ENCODE peak calls at places on chromosomes 12 and 14, in ten cellular contexts. F is ovary; Q is WERI-Rb-1; W is OCI-LY7; J is ascending aorta; A is CD8-positive, alpha-beta T cell; D is endodermal cell; E is sigmoid colon; Z is tibial nerve; H is left lung. I is an unnamed sample.

GRCh38 chr14:88166616-88167015 is 156.5 kb downstream of the KCNK10 start:
- DNase-seq in E (no peak), J (no peak), F (no peak), Z (no peak), W (no peak), H (no peak), A (no peak), D (peak), Q (no peak), I (no peak)

GRCh38 chr12:80442426-80443222 is 1.4 kb upstream of the PTPRQ start:
- DNase-seq in J (no peak), Z (no peak), F (no peak), W (no peak), Q (no peak), A (no peak), E (no peak), H (no peak), D (no peak), I (no peak)

GRCh38 chr12:131803995-131804521 is 24.1 kb upstream of the MMP17 start:
- DNase-seq in H (peak), W (no peak), F (no peak), E (no peak), Z (no peak), A (no peak), J (no peak), Q (no peak), D (no peak), I (no peak)

GRCh38 chr14:99560403-99560802 is 43.6 kb downstream of the CCDC85C start:
- DNase-seq in A (no peak), Z (no peak), E (no peak), D (no peak), J (no peak), Q (no peak), H (no peak), F (no peak), W (no peak), I (no peak)

GRCh38 chr12:45637706-45638105 is 91.8 kb upstream of the ARID2 start:
- DNase-seq in H (no peak), Q (no peak), E (no peak), A (no peak), W (no peak), D (no peak), F (no peak), Z (no peak), J (no peak), I (no peak)

GRCh38 chr12:106126441-106127288 is 12.1 kb downstream of the NUAK1 start:
- DNase-seq in E (peak), Z (no peak), A (no peak), F (no peak), W (no peak), J (no peak), Q (no peak), H (no peak), D (peak), I (no peak)

GRCh38 chr12:86748874-86749273 is 492.7 kb upstream of the MGAT4C start:
- DNase-seq in W (no peak), H (no peak), A (no peak), Z (no peak), D (no peak), Q (no peak), E (no peak), J (no peak), F (no peak), I (no peak)

GRCh38 chr14:64671591-64671990 is 32.6 kb upstream of the PLEKHG3 start:
- DNase-seq in W (peak), D (no peak), J (no peak), F (no peak), E (no peak), Z (no peak), H (no peak), Q (no peak), A (no peak), I (no peak)

GRCh38 chr12:6765634-6766581 is at the start of gene PTMS:
- DNase-seq in D (peak), E (peak), Z (peak), J (peak), W (peak), A (no peak), H (peak), F (peak), Q (peak), I (peak)

GRCh38 chr14:94542111-94542810 is 19.0 kb upstream of the SERPINA4 start:
- DNase-seq in A (no peak), W (no peak), J (no peak), F (no peak), D (no peak), Z (no peak), Q (no peak), E (no peak), H (no peak), I (no peak)

GRCh38 chr14:99357856-99358390 is 85.9 kb upstream of the BCL11B start:
- DNase-seq in D (no peak), E (no peak), H (no peak), F (no peak), Z (no peak), J (no peak), Q (no peak), A (no peak), W (no peak), I (no peak)

GRCh38 chr12:55068416-55069010 is 48.7 kb downstream of the NEUROD4 start:
- DNase-seq in H (no peak), Z (peak), W (peak), Q (peak), J (no peak), F (no peak), D (peak), A (peak), E (no peak), I (no peak)

GRCh38 chr14:103561381-103562134 is 899 bp downstream of the BAG5 start:
- DNase-seq in A (peak), Q (no peak), E (no peak), F (no peak), H (no peak), Z (no peak), J (no peak), W (peak), D (peak), I (no peak)

GRCh38 chr12:86349196-86349595 is 93.0 kb upstream of the MGAT4C start:
- DNase-seq in Q (no peak), W (no peak), F (no peak), J (no peak), Z (no peak), E (no peak), D (no peak), H (no peak), A (no peak), I (no peak)

GRCh38 chr12:110679201-110679600 is 9.7 kb downstream of the HVCN1 start:
- DNase-seq in E (no peak), Q (no peak), D (no peak), A (no peak), W (no peak), J (no peak), Z (no peak), F (no peak), H (no peak), I (no peak)

GRCh38 chr12:11621797-11622423 is 27.6 kb upstream of the ETV6 start:
- DNase-seq in Q (no peak), D (peak), E (no peak), Z (no peak), W (peak), J (no peak), A (peak), H (no peak), F (no peak), I (no peak)

GRCh38 chr12:103812789-103813188 is 28.2 kb downstream of the NT5DC3 start:
- DNase-seq in E (peak), F (no peak), Z (no peak), H (no peak), Q (no peak), J (no peak), D (no peak), A (no peak), W (no peak), I (no peak)

GRCh38 chr12:86256169-86256568 is at the start of gene MGAT4C:
- DNase-seq in Q (no peak), Z (no peak), H (no peak), A (no peak), J (no peak), D (no peak), F (no peak), E (no peak), W (no peak), I (no peak)

GRCh38 chr14:74299061-74299545 is 3.6 kb downstream of the ABCD4 start:
- DNase-seq in A (peak), W (no peak), F (no peak), Z (no peak), D (peak), H (no peak), J (no peak), E (no peak), Q (no peak), I (no peak)

GRCh38 chr12:73225371-73225937 is 953.3 kb downstream of the TRHDE start:
- DNase-seq in J (no peak), F (no peak), A (no peak), Z (no peak), Q (no peak), E (no peak), W (no peak), H (no peak), D (no peak), I (no peak)

GRCh38 chr14:50083467-50084337 is 32.7 kb downstream of the VCPKMT start:
- DNase-seq in J (no peak), Z (no peak), Q (no peak), A (peak), D (no peak), W (no peak), E (no peak), H (no peak), F (no peak), I (no peak)

GRCh38 chr14:77950371-77950770 is 150.5 kb downstream of the ADCK1 start:
- DNase-seq in F (no peak), A (no peak), D (no peak), E (no peak), H (no peak), Z (no peak), W (no peak), J (no peak), Q (no peak), I (no peak)

GRCh38 chr12:19224746-19225145 is 95.2 kb downstream of the PLEKHA5 start:
- DNase-seq in Z (no peak), A (no peak), F (no peak), E (no peak), H (no peak), D (no peak), J (no peak), Q (no peak), W (no peak), I (no peak)

GRCh38 chr14:26538176-26538575 is 59.7 kb downstream of the NOVA1 start:
- DNase-seq in J (no peak), E (no peak), Z (no peak), D (no peak), Q (no peak), F (no peak), A (no peak), H (no peak), W (no peak), I (no peak)

GRCh38 chr14:82313889-82314288 is 780.2 kb upstream of the SEL1L start:
- DNase-seq in D (no peak), A (no peak), J (no peak), E (no peak), F (no peak), Q (peak), H (no peak), Z (peak), W (no peak), I (no peak)

GRCh38 chr14:36194645-36195044 is 18.1 kb upstream of the PTCSC3 start:
- DNase-seq in A (no peak), E (no peak), D (no peak), J (no peak), W (no peak), Q (no peak), H (no peak), F (no peak), Z (no peak), I (no peak)

GRCh38 chr14:79820866-79821535 is 390.3 kb downstream of the DIO2 start:
- DNase-seq in J (no peak), Q (no peak), D (no peak), H (no peak), F (no peak), E (no peak), W (no peak), A (no peak), Z (no peak), I (no peak)

GRCh38 chr12:8887285-8887715 is 27.0 kb upstream of the PHC1 start:
- DNase-seq in Z (no peak), F (no peak), H (no peak), Q (no peak), D (no peak), W (no peak), A (no peak), J (no peak), E (no peak), I (no peak)

GRCh38 chr12:107458163-107458562 is 227.4 kb upstream of the PWP1 start:
- DNase-seq in E (no peak), Q (no peak), W (no peak), F (no peak), H (no peak), D (no peak), Z (no peak), J (no peak), A (no peak), I (peak)

GRCh38 chr14:58760121-58760520 is 122.4 kb downstream of the DACT1 start:
- DNase-seq in J (no peak), Q (no peak), E (no peak), F (no peak), D (no peak), W (no peak), Z (no peak), A (no peak), H (no peak), I (no peak)

GRCh38 chr12:27595231-27595642 is 71.2 kb downstream of the PPFIBP1 start:
- DNase-seq in E (peak), A (no peak), H (no peak), F (peak), Q (no peak), W (no peak), Z (peak), J (no peak), D (no peak), I (no peak)

GRCh38 chr12:47022296-47022695 is 57.1 kb upstream of the PCED1B start:
- DNase-seq in H (no peak), J (no peak), W (no peak), D (no peak), Q (no peak), A (no peak), Z (no peak), E (no peak), F (no peak), I (no peak)
- H3K27ac ChIP-seq in H (no peak), J (no peak), W (no peak), D (no peak), Q (no peak), A (no peak), Z (no peak), E (no peak), F (no peak), I (no peak)

DNA sequence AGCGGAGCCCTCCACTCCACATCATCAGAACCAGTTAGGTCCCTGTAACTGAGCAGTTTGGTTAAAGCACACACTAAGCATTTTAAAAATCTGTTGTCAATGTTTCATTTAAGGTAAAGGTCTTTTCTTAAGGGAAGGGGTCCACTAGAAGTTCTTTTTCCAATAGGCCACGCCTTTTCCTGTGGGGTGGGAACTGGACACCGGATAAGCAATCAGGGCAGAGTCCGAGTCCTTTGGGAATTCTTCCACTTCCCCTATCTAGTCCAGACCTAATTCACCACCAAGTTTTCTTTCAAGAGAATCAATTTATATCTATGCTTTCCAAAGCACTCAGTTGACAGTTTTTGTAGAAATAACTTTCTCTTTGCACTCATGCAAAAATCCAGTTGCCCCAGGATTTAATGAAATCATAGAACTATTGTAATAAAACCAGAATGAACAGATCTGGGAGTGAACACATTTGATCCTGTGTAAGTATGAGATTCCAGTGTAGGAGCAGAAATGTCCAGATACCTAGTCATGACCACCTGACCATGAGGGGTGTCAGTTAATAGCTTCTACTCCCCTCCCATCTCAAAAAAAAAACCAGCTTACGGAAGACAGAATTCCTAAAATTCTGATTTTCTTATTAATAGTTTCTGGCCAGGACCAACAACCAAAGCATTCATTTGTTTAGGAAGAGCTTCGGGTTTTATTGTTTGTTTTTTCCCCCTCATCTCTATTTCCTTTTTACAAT is 11.7 kb downstream of the VPS37B start:
- DNase-seq in Z (no peak), A (no peak), E (no peak), Q (no peak), D (no peak), W (no peak), F (no peak), H (no peak), J (no peak), I (no peak)
- H3K4me3 ChIP-seq in Z (no peak), A (no peak), E (no peak), Q (no peak), D (no peak), W (no peak), F (no peak), H (no peak), J (no peak), I (no peak)

GRCh38 chr12:34625116-34625515 is 602.8 kb downstream of the ALG10 start:
- DNase-seq in D (no peak), A (no peak), H (no peak), W (peak), E (no peak), J (no peak), Q (no peak), F (no peak), Z (no peak), I (no peak)
- TF ChIP-seq CTCF in D (peak), A (no peak), H (no peak), W (peak), E (no peak), J (no peak), Q (peak), F (no peak), Z (no peak), I (peak)

GRCh38 chr12:5630101-5630500 is 198.2 kb downstream of the NTF3 start:
- DNase-seq in E (no peak), H (no peak), J (no peak), D (no peak), Q (no peak), Z (no peak), A (no peak), F (no peak), W (no peak), I (no peak)

GRCh38 chr12:5624873-5625272 is 193.0 kb downstream of the NTF3 start:
- DNase-seq in F (no peak), E (no peak), A (no peak), J (no peak), W (no peak), D (no peak), Z (no peak), H (no peak), Q (no peak), I (no peak)

GRCh38 chr12:5626146-5626545 is 194.2 kb downstream of the NTF3 start:
- DNase-seq in F (no peak), D (no peak), W (no peak), Z (no peak), J (no peak), A (no peak), E (no peak), H (no peak), Q (no peak), I (no peak)

GRCh38 chr12:5628501-5628900 is 196.6 kb downstream of the NTF3 start:
- DNase-seq in E (no peak), J (no peak), Z (no peak), F (no peak), D (no peak), A (no peak), W (no peak), Q (no peak), H (no peak), I (no peak)

DNA sequence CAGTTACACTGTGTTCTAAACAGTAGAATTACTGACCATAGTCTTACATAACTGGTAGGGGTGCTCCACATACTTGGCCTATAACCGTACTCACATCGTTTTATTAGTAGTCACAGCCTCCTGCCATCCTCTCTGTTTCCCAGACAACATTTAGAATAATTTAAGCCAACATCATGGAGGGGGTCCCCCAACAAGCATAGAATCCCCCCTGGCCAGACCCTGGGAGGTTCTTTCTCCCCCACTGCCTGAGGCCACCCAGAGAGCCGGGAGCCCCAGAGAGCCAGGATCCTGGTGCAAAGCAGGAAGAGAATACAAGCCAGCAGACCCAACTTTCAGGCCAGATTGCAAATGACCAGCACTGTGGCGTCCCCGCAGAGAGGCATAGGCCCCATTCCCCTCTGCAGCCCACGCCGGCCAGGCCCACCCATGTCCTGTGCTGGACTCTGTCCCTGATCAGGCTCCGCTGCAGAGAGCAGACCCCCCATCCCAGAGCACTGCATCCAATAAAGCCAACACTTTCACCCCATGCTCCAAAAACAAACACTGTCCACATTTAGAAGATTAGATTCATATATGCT is 195.2 kb downstream of the NTF3 start:
- DNase-seq in F (no peak), W (no peak), H (no peak), E (no peak), Z (no peak), Q (no peak), J (no peak), D (peak), A (no peak), I (no peak)
- H3K27ac ChIP-seq in F (no peak), W (no peak), H (no peak), E (no peak), Z (no peak), Q (no peak), J (no peak), D (no peak), A (no peak), I (no peak)

GRCh38 chr12:84875241-84875640 is 37.4 kb downstream of the SLC6A15 start:
- DNase-seq in A (no peak), E (no peak), H (no peak), F (no peak), Z (no peak), Q (no peak), D (no peak), J (no peak), W (no peak), I (no peak)
- H3K4me3 ChIP-seq in A (no peak), E (no peak), H (no peak), F (no peak), Z (no peak), Q (no peak), D (no peak), J (no peak), W (no peak), I (no peak)

GRCh38 chr12:90100619-90101018 is 392.0 kb upstream of the ATP2B1 start:
- DNase-seq in H (no peak), F (no peak), A (no peak), W (no peak), D (no peak), Q (no peak), E (no peak), Z (no peak), J (no peak), I (no peak)

GRCh38 chr12:90098132-90098779 is 389.6 kb upstream of the ATP2B1 start:
- DNase-seq in A (no peak), F (no peak), Z (no peak), J (no peak), D (no peak), W (peak), H (no peak), E (no peak), Q (no peak), I (no peak)

GRCh38 chr12:90099288-90099687 is 390.6 kb upstream of the ATP2B1 start:
- DNase-seq in A (no peak), Z (no peak), E (no peak), H (no peak), Q (no peak), J (no peak), D (no peak), F (no peak), W (no peak), I (no peak)

GRCh38 chr12:90106568-90106967 is 397.9 kb upstream of the ATP2B1 start:
- DNase-seq in W (no peak), D (no peak), Q (no peak), J (no peak), E (no peak), H (no peak), A (no peak), F (no peak), Z (no peak), I (no peak)

GRCh38 chr12:90102957-90103652 is 394.5 kb upstream of the ATP2B1 start:
- DNase-seq in H (no peak), F (no peak), Q (peak), A (peak), W (peak), Z (no peak), E (no peak), J (no peak), D (no peak), I (no peak)
- TF ChIP-seq CTCF in H (peak), F (no peak), Q (peak), A (peak), W (peak), Z (peak), E (peak), J (no peak), D (peak), I (peak)

DNA sequence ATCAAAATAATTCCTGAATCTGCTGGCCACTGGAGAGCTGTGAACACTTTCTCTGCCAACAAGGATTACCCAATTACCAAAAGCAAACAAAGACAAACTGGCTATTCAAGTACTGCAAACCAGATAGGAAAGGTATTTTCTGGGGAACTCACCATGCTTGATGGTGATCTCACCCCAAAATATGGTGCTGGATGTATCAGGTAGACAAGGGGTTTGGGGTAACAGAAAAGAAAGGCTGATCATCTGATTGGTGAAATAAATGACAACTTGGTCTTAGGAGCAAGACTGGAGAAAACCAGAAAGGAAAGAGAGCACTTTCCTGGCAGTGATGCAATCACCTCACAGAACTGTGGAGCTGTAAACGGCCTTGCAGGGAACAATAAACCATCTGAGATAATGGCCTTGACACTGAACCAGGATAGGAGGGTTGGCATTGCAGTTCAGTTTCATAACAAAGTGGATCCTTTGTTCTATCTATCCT is 31.0 kb upstream of the NPFF start:
- DNase-seq in F (no peak), Q (no peak), E (peak), A (no peak), W (no peak), H (no peak), J (no peak), Z (peak), D (peak), I (no peak)
- H3K27ac ChIP-seq in F (peak), Q (no peak), E (peak), A (no peak), W (no peak), H (peak), J (no peak), Z (peak), D (no peak), I (peak)